ENCODE peak calls at places on chromosomes 5 and 9, in eight cellular contexts. T is prostate gland, Q is ovary, O is A549, M is upper lobe of left lung, N is stomach, J is thyroid gland, P is body of pancreas. Z is an unnamed sample.

GRCh38 chr5:153584561-153585359 is 94.3 kb downstream of the GRIA1 start:
- DNase-seq in T (no peak), Q (no peak), O (no peak), M (peak; percentile 72), N (no peak), J (no peak), P (no peak), Z (no peak)

GRCh38 chr9:18820566-18821095 is 212.4 kb downstream of the SAXO1 start:
- DNase-seq in T (no peak), Q (no peak), O (no peak), M (no peak), N (no peak), J (no peak), P (no peak), Z (no peak)

GRCh38 chr9:95018099-95018927 is 291.8 kb downstream of the AOPEP start:
- DNase-seq in T (peak; percentile 55), Q (no peak), O (peak; percentile 87), M (peak; percentile 54), N (no peak), J (peak; percentile 73), P (no peak), Z (no peak)

GRCh38 chr5:73519531-73520283 is 21.5 kb downstream of the BTF3 start:
- DNase-seq in T (peak; percentile 76), Q (peak; percentile 36), O (peak; percentile 86), M (peak; percentile 69), N (peak; percentile 74), J (peak; percentile 85), P (peak; percentile 69), Z (no peak)

GRCh38 chr5:54883374-54884194 is 101.8 kb downstream of the ESM1 start:
- DNase-seq in T (peak; percentile 57), Q (peak; percentile 68), O (no peak), M (no peak), N (peak; percentile 50), J (peak; percentile 73), P (peak; percentile 42), Z (no peak)

GRCh38 chr9:68794898-68795297 is 89.9 kb downstream of the PIP5K1B start:
- DNase-seq in T (no peak), Q (no peak), O (no peak), M (no peak), N (no peak), J (no peak), P (no peak), Z (no peak)

GRCh38 chr9:5976668-5977397 is 38.6 kb downstream of the RANBP6 start:
- DNase-seq in T (no peak), Q (no peak), O (no peak), M (no peak), N (no peak), J (no peak), P (no peak), Z (no peak)

GRCh38 chr9:109967651-109968331 is 187.8 kb downstream of the PALM2AKAP2 start:
- DNase-seq in T (no peak), Q (no peak), O (no peak), M (no peak), N (no peak), J (no peak), P (no peak), Z (no peak)

GRCh38 chr9:104864675-104865104 is 63.3 kb downstream of the ABCA1 start:
- DNase-seq in T (no peak), Q (peak; percentile 56), O (no peak), M (no peak), N (no peak), J (no peak), P (no peak), Z (no peak)

GRCh38 chr9:16459421-16460148 is 410.9 kb downstream of the BNC2 start:
- DNase-seq in T (no peak), Q (no peak), O (no peak), M (no peak), N (no peak), J (no peak), P (no peak), Z (no peak)

GRCh38 chr9:88358743-88359142 is 29.5 kb upstream of the SPIN1 start:
- DNase-seq in T (no peak), Q (no peak), O (no peak), M (no peak), N (no peak), J (no peak), P (no peak), Z (no peak)

GRCh38 chr5:93990504-93991085 is 249.2 kb upstream of the POU5F2 start:
- DNase-seq in T (no peak), Q (no peak), O (no peak), M (no peak), N (no peak), J (no peak), P (no peak), Z (no peak)

GRCh38 chr5:171494452-171495121 is 75.1 kb downstream of the FGF18 start:
- DNase-seq in T (no peak), Q (peak; percentile 81), O (peak; percentile 17), M (peak; percentile 31), N (no peak), J (peak; percentile 49), P (peak; percentile 25), Z (no peak)

GRCh38 chr5:30413540-30413939 is 779.9 kb upstream of the CDH6 start:
- DNase-seq in T (no peak), Q (no peak), O (no peak), M (no peak), N (no peak), J (no peak), P (no peak), Z (no peak)

GRCh38 chr5:151480384-151480783 is 33.0 kb downstream of the SLC36A1 start:
- DNase-seq in T (no peak), Q (no peak), O (no peak), M (no peak), N (no peak), J (no peak), P (no peak), Z (no peak)

GRCh38 chr5:132095745-132096084 is 22.1 kb downstream of the CSF2 start:
- DNase-seq in T (no peak), Q (no peak), O (no peak), M (peak; percentile 44), N (no peak), J (no peak), P (no peak), Z (no peak)

GRCh38 chr5:139862313-139862712 is 66.7 kb downstream of the PSD2 start:
- DNase-seq in T (no peak), Q (no peak), O (no peak), M (no peak), N (no peak), J (no peak), P (no peak), Z (no peak)

GRCh38 chr5:67493676-67494075 is 297.1 kb upstream of the CD180 start:
- DNase-seq in T (peak; percentile 38), Q (peak; percentile 14), O (peak; percentile 26), M (peak; percentile 72), N (peak; percentile 37), J (peak; percentile 34), P (no peak), Z (no peak)

GRCh38 chr5:148482697-148483462 is 99.1 kb downstream of the FBXO38 start:
- DNase-seq in T (no peak), Q (peak; percentile 7), O (peak; percentile 72), M (peak; percentile 66), N (peak; percentile 58), J (peak; percentile 59), P (peak; percentile 75), Z (no peak)

GRCh38 chr9:93132946-93133640 is 958 bp downstream of the NINJ1 start:
- DNase-seq in T (peak; percentile 58), Q (no peak), O (no peak), M (peak; percentile 74), N (no peak), J (peak; percentile 85), P (peak; percentile 43), Z (peak; percentile 91)
- H3K27ac ChIP-seq in T (peak overlapping the region; percentile 97), Q (peak overlapping the region; percentile 96), O (peak overlapping the region; percentile 96), M (peak overlapping the region; percentile 99), N (peak overlapping the region; percentile 96), J (peak overlapping the region; percentile 96), P (peak overlapping the region; percentile 97), Z (peak overlapping the region; percentile 99)

GRCh38 chr5:1111727-1112289 is at the start of gene SLC12A7:
- DNase-seq in T (peak; percentile 74), Q (peak; percentile 44), O (peak; percentile 38), M (peak; percentile 79), N (peak; percentile 81), J (peak; percentile 69), P (peak; percentile 76), Z (no peak)
- TF ChIP-seq POLR2A in T (peak; percentile 94), Q (peak; percentile 67), O (peak; percentile 94), M (no peak), N (no peak), J (peak; percentile 91), P (peak; percentile 95), Z (no peak)

GRCh38 chr5:115098041-115098702 is 71.5 kb downstream of the TRIM36 start:
- DNase-seq in T (peak; percentile 8), Q (no peak), O (peak; percentile 52), M (no peak), N (no peak), J (peak; percentile 1), P (peak; percentile 42), Z (no peak)
- H3K27ac ChIP-seq in T (no peak overlapping the region), Q (no peak overlapping the region), O (no peak overlapping the region), M (no peak overlapping the region), N (no peak overlapping the region), J (no peak overlapping the region), P (no peak overlapping the region), Z (no peak overlapping the region)

GRCh38 chr9:14097215-14097614 is 216.7 kb downstream of the NFIB start:
- DNase-seq in T (no peak), Q (no peak), O (peak; percentile 27), M (no peak), N (no peak), J (no peak), P (no peak), Z (no peak)
- TF ChIP-seq POLR2A in T (no peak), Q (no peak), O (no peak), M (no peak), N (no peak), J (no peak), P (no peak), Z (no peak)

GRCh38 chr9:77987104-77987656 is 44.4 kb downstream of the GNAQ start:
- DNase-seq in T (no peak), Q (no peak), O (no peak), M (no peak), N (no peak), J (no peak), P (no peak), Z (no peak)
- H3K27ac ChIP-seq in T (no peak overlapping the region), Q (no peak overlapping the region), O (no peak overlapping the region), M (no peak overlapping the region), N (peak overlapping the region; percentile 75), J (no peak overlapping the region), P (peak overlapping the region; percentile 63), Z (no peak overlapping the region)

GRCh38 chr5:172887735-172888134 is 53.7 kb downstream of the ERGIC1 start:
- DNase-seq in T (no peak), Q (peak; percentile 76), O (no peak), M (peak; percentile 68), N (no peak), J (no peak), P (no peak), Z (no peak)

GRCh38 chr5:172890659-172891058 is 56.6 kb downstream of the ERGIC1 start:
- DNase-seq in T (no peak), Q (no peak), O (no peak), M (no peak), N (no peak), J (no peak), P (no peak), Z (no peak)

GRCh38 chr5:172885594-172886340 is 51.7 kb downstream of the ERGIC1 start:
- DNase-seq in T (no peak), Q (no peak), O (no peak), M (peak; percentile 60), N (no peak), J (no peak), P (no peak), Z (no peak)

GRCh38 chr5:172886396-172886932 is 52.4 kb downstream of the ERGIC1 start:
- DNase-seq in T (no peak), Q (no peak), O (no peak), M (no peak), N (no peak), J (no peak), P (no peak), Z (no peak)

GRCh38 chr5:172886974-172887491 is 53.0 kb downstream of the ERGIC1 start:
- DNase-seq in T (no peak), Q (peak; percentile 63), O (no peak), M (peak; percentile 96), N (peak; percentile 54), J (peak; percentile 76), P (peak; percentile 57), Z (no peak)
- TF ChIP-seq POLR2A in T (no peak), Q (peak; percentile 19), O (no peak), M (no peak), N (no peak), J (peak; percentile 36), P (no peak), Z (no peak)